ENCODE peak calls at places on chromosomes 1 and 21, in six cellular contexts. F is IMR-90, V is neuronal stem cell, X is H9, B is H1, G is mesenchymal stem cell. H is an unnamed sample.

GRCh38 chr1:207346562-207346912 is 25.1 kb downstream of the CD55 start:
- DNase-seq in F (no peak), V (no peak), X (no peak), B (no peak), G (no peak), H (no peak)

GRCh38 chr1:62964141-62964540 is 180.2 kb downstream of the ATG4C start:
- DNase-seq in F (no peak), V (no peak), X (no peak), B (no peak), G (no peak), H (no peak)

GRCh38 chr1:3321559-3322439 is 132.7 kb upstream of the ARHGEF16 start:
- DNase-seq in F (no peak), V (no peak), X (no peak), B (no peak), G (no peak), H (no peak)

GRCh38 chr1:165241952-165242351 is 114.6 kb downstream of the LMX1A start:
- DNase-seq in F (no peak), V (no peak), X (no peak), B (no peak), G (no peak), H (no peak)

GRCh38 chr1:56382890-56383289 is 196.5 kb downstream of the PLPP3 start:
- DNase-seq in F (no peak), V (no peak), X (no peak), B (no peak), G (no peak), H (no peak)

GRCh38 chr1:52237430-52237829 is 95.5 kb downstream of the ZFYVE9 start:
- DNase-seq in F (peak), V (no peak), X (no peak), B (no peak), G (peak), H (no peak)

GRCh38 chr1:83897516-83897915 is 101.4 kb downstream of the TTLL7 start:
- DNase-seq in F (no peak), V (no peak), X (no peak), B (no peak), G (no peak), H (no peak)

GRCh38 chr1:12556368-12556930 is 61.6 kb downstream of the DHRS3 start:
- DNase-seq in F (peak), V (no peak), X (no peak), B (no peak), G (peak), H (peak)

GRCh38 chr1:168945870-168946269 is 160.6 kb upstream of the ATP1B1 start:
- DNase-seq in F (no peak), V (no peak), X (no peak), B (no peak), G (no peak), H (no peak)

GRCh38 chr1:117289316-117289715 is 77.9 kb upstream of the MAN1A2 start:
- DNase-seq in F (no peak), V (no peak), X (no peak), B (no peak), G (no peak), H (no peak)

GRCh38 chr1:210597555-210598134 is 268.9 kb downstream of the HHAT start:
- DNase-seq in F (peak), V (no peak), X (no peak), B (no peak), G (peak), H (peak)

GRCh38 chr1:203083463-203083921 is 2.3 kb downstream of the MYOG start:
- DNase-seq in F (no peak), V (no peak), X (peak), B (no peak), G (no peak), H (no peak)

GRCh38 chr1:21553116-21553926 is 44.1 kb downstream of the ALPL start:
- DNase-seq in F (peak), V (no peak), X (peak), B (no peak), G (peak), H (no peak)

GRCh38 chr1:203028784-203029553 is 2.7 kb downstream of the PPFIA4 start:
- DNase-seq in F (no peak), V (no peak), X (peak), B (no peak), G (peak), H (no peak)

GRCh38 chr1:113615425-113615824 is 143.9 kb downstream of the PHTF1 start:
- DNase-seq in F (peak), V (no peak), X (no peak), B (no peak), G (no peak), H (no peak)

GRCh38 chr1:198620951-198621824 is 17.7 kb upstream of the PTPRC start:
- DNase-seq in F (no peak), V (no peak), X (no peak), B (no peak), G (no peak), H (peak)

GRCh38 chr1:61173118-61173517 is 90.8 kb downstream of the NFIA start:
- DNase-seq in F (no peak), V (no peak), X (no peak), B (no peak), G (no peak), H (no peak)

GRCh38 chr1:94678187-94678863 is 136.8 kb upstream of the F3 start:
- DNase-seq in F (no peak), V (no peak), X (no peak), B (no peak), G (no peak), H (no peak)

GRCh38 chr1:160093069-160093395 is 5.4 kb downstream of the IGSF8 start:
- DNase-seq in F (no peak), V (no peak), X (no peak), B (no peak), G (no peak), H (no peak)

GRCh38 chr1:225911207-225912130 is 12.6 kb downstream of the PYCR2 start:
- DNase-seq in F (peak), V (peak), X (peak), B (no peak), G (peak), H (peak)

GRCh38 chr1:185170291-185170848 is 13.4 kb downstream of the SWT1 start:
- DNase-seq in F (peak), V (peak), X (peak), B (peak), G (peak), H (peak)

GRCh38 chr1:227490478-227490877 is 72.9 kb upstream of the ZNF678 start:
- DNase-seq in F (no peak), V (no peak), X (no peak), B (no peak), G (no peak), H (no peak)

DNA sequence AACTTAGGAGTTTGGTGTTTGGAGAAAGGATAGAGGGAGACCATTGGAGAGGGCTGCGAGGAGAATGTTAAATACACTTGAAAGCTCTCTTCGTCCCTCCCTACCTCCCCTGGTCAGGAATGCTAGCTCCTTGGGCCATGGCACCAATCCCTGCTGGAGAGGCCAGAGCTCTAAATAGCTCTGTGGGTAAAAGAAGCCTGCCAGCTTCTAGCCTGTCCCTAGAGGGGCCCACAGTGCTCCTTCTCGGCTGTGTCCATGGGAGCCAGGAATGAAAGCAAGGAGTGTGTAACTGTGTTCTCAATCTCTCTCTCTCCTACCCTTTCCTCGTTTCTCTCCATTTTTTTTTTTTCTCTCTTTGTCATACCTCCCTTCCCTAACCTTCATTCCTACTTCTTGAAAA is at the start of gene CCDC190:
- DNase-seq in F (no peak), V (no peak), X (peak), B (no peak), G (peak), H (no peak)
- H3K4ac ChIP-seq in F (peak), V (no peak), X (no peak), B (no peak), G (no peak), H (no peak)

GRCh38 chr21:28509031-28509430 is 483.6 kb downstream of the LTN1 start:
- DNase-seq in F (no peak), V (no peak), X (no peak), B (no peak), G (no peak), H (no peak)
- H3K18ac ChIP-seq in F (no peak), V (no peak), X (no peak), B (no peak), G (no peak), H (no peak)

GRCh38 chr1:235077163-235077540 is 51.5 kb downstream of the TOMM20 start:
- DNase-seq in F (no peak), V (no peak), X (no peak), B (no peak), G (no peak), H (no peak)
- H2AFZ ChIP-seq in F (no peak), V (no peak), X (no peak), B (peak), G (no peak), H (no peak)

GRCh38 chr1:230749150-230749549 is 2.0 kb downstream of the CAPN9 start:
- DNase-seq in F (no peak), V (no peak), X (no peak), B (no peak), G (no peak), H (no peak)
- H3K4ac ChIP-seq in F (no peak), V (no peak), X (no peak), B (peak), G (peak), H (no peak)

GRCh38 chr21:33324311-33325221 is at the start of gene IFNAR1:
- DNase-seq in F (peak), V (peak), X (peak), B (peak), G (peak), H (peak)
- H3K18ac ChIP-seq in F (peak), V (peak), X (peak), B (peak), G (peak), H (peak)

GRCh38 chr1:103129796-103130195 is 21.5 kb upstream of the COL11A1 start:
- DNase-seq in F (no peak), V (no peak), X (no peak), B (no peak), G (no peak), H (peak)
- H2AFZ ChIP-seq in F (no peak), V (no peak), X (no peak), B (no peak), G (no peak), H (no peak)

DNA sequence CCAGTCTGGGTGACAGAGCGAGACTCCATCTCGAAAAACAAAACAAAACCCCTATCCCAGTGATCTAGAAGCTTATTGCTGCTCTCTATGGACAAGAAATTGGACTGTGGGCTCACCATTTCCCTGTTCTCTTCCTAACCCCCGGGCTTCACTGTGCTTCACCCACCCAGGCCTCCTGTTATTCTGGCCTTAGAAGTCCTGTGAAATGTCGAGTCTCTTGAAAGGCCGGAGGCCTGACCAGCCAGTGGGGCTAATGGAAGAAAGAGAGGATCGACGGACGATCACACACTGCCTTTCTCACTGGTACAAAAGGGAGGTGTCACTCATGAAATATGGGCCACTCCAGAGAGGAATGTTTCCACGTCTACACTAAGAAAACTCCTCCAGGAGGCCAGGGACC is 36.2 kb downstream of the CACNA1S start:
- DNase-seq in F (no peak), V (no peak), X (no peak), B (no peak), G (no peak), H (no peak)
- H3K4ac ChIP-seq in F (no peak), V (no peak), X (no peak), B (no peak), G (no peak), H (no peak)

DNA sequence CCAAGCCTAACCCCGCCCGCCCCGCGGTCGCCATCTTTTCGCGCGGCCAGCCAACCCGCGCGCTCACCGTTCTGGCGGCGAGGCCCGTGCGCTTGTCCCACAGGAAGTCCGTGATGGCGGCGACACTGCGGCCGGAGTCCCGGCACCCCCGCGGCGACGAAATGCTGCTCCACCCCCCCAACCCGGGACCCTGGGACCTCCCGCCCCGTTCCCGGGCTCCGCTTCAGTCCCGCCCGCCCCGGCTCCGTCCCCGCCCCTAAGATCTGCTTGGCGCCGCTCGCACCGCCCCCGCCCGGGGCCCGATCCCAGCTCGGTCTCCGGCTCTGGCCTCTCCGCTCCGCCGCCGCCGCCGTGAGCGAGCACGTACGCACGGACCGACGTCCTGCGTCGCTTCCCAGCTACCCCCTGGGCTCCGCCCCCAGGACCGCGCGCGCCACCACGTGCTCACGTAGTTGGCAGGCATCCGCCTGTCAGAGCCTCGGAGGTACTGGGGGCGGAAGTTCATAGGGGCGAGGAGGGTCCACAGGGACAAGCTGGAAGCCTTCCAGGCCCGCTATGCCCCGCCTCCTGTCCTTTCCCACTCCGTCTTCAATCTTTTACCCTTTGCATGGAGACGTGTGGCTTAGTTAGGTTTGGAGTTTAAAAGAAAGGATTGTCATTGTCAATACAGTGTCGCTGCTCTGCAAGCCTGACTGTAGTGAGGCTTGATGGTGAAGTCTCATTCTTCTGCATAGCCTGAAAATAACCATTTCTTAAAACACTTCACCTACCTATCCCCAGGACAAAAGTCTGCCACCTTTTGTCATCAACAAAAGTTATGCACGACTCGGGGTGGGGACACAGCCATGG is at the start of gene CLK2:
- DNase-seq in F (peak), V (peak), X (peak), B (peak), G (peak), H (peak)
- H3K18ac ChIP-seq in F (peak), V (peak), X (peak), B (peak), G (peak), H (peak)

DNA sequence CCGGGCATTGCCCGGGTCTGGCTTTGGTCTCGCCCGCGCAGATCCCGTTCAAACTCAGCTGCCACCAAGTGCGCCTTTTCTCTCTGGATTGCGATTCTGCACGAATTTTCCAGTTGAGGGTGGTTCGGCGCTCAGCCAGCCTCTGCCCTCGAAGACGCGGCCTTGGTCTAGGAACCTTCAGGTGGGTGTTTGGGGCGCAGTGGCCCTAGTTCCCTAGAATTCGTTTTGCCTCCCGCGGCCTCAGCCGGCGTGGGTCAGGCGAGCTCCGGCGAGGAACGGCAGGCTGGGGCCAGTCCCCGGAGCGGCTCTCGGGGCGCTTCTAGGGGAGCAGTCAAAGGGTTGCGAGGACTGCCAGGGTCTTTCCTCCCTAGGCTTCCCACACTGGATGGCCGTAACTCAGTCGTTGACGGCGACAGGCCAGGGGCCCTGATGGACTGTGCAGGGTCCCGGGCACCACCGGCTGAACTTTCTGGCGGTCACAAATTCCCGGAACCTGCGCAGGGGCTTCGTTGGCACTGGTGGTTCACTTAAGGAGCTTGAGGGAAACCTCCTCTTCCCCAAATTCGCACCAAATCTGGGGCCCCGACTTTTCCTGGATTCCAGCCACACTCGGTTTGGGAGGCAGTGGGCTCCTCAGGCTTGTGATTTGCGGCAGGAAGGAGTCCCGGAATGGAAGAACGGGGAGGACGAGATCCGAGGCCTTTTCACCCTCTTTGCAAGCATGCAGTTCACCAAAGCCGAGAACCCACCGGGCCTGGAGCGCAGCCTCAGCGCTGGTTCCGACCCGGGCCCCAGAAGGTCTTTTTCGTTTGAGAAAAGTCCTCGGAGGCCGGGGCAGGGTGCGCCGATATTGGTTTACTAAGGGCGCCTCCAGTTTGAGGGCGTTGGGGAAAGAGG is 1.2 kb downstream of the DMBX1 start:
- DNase-seq in F (no peak), V (no peak), X (no peak), B (no peak), G (peak), H (no peak)
- H2AFZ ChIP-seq in F (peak), V (peak), X (no peak), B (no peak), G (no peak), H (no peak)

GRCh38 chr1:66330711-66331110 is 203.2 kb upstream of the SGIP1 start:
- DNase-seq in F (peak), V (no peak), X (no peak), B (no peak), G (no peak), H (no peak)
- H3K4ac ChIP-seq in F (peak), V (no peak), X (no peak), B (no peak), G (no peak), H (no peak)

H was measured in trophoblast cell.